ENCODE peak calls at places on chromosomes 1 and 21, in eight cellular contexts. O, F, T, E, N, P, X and H are unnamed samples.

GRCh38 chr1:1435094-1435903 is at the start of gene VWA1:
- DNase-seq in O (peak), F (peak), T (peak), E (peak), N (no peak), P (peak), X (peak), H (peak)

GRCh38 chr1:156143765-156144489 is 9.5 kb upstream of the SEMA4A start:
- DNase-seq in O (no peak), F (no peak), T (peak), E (no peak), N (no peak), P (no peak), X (peak), H (no peak)

GRCh38 chr21:43324596-43324995 is 102.3 kb downstream of the SIK1 start:
- DNase-seq in O (no peak), F (no peak), T (no peak), E (no peak), N (no peak), P (no peak), X (no peak), H (no peak)

GRCh38 chr1:154730251-154730650 is 122.3 kb upstream of the ADAR start:
- DNase-seq in O (no peak), F (no peak), T (peak), E (no peak), N (peak), P (no peak), X (peak), H (no peak)

GRCh38 chr1:27594542-27595510 is 9.1 kb downstream of the AHDC1 start:
- DNase-seq in O (no peak), F (no peak), T (peak), E (no peak), N (no peak), P (no peak), X (peak), H (no peak)

GRCh38 chr1:154573168-154573510 is 5.6 kb downstream of the CHRNB2 start:
- DNase-seq in O (no peak), F (no peak), T (no peak), E (no peak), N (no peak), P (no peak), X (no peak), H (no peak)

GRCh38 chr21:43824250-43824882 is 35.0 kb downstream of the RRP1 start:
- DNase-seq in O (no peak), F (no peak), T (peak), E (no peak), N (no peak), P (peak), X (peak), H (no peak)

GRCh38 chr1:33344896-33345295 is 24.0 kb upstream of the A3GALT2 start:
- DNase-seq in O (no peak), F (no peak), T (peak), E (no peak), N (no peak), P (no peak), X (no peak), H (no peak)

GRCh38 chr1:212010004-212010403 is 25.4 kb downstream of the INTS7 start:
- DNase-seq in O (no peak), F (no peak), T (peak), E (no peak), N (no peak), P (no peak), X (no peak), H (no peak)

GRCh38 chr1:109499661-109500536 is 6.0 kb downstream of the CYB561D1 start:
- DNase-seq in O (peak), F (no peak), T (peak), E (no peak), N (peak), P (no peak), X (peak), H (no peak)

GRCh38 chr1:8015809-8016165 is 10.3 kb downstream of the ERRFI1 start:
- DNase-seq in O (no peak), F (peak), T (peak), E (no peak), N (no peak), P (peak), X (no peak), H (no peak)

GRCh38 chr1:180842052-180842451 is 70.6 kb upstream of the KIAA1614 start:
- DNase-seq in O (no peak), F (no peak), T (peak), E (no peak), N (no peak), P (no peak), X (peak), H (no peak)

GRCh38 chr1:186286615-186287317 is 88.3 kb downstream of the TPR start:
- DNase-seq in O (no peak), F (no peak), T (peak), E (no peak), N (no peak), P (no peak), X (peak), H (no peak)

GRCh38 chr1:80656628-80657019 is 1144.1 kb upstream of the ADGRL2 start:
- DNase-seq in O (no peak), F (no peak), T (no peak), E (no peak), N (no peak), P (no peak), X (peak), H (no peak)

GRCh38 chr1:111364690-111365089 is 62.8 kb downstream of the OVGP1 start:
- DNase-seq in O (no peak), F (no peak), T (peak), E (no peak), N (no peak), P (no peak), X (peak), H (no peak)

GRCh38 chr1:232904566-232904965 is 45.8 kb upstream of the NTPCR start:
- DNase-seq in O (peak), F (no peak), T (peak), E (no peak), N (no peak), P (no peak), X (peak), H (no peak)

GRCh38 chr1:187621961-187622360 is 793.2 kb downstream of the PLA2G4A start:
- DNase-seq in O (no peak), F (no peak), T (no peak), E (no peak), N (no peak), P (no peak), X (peak), H (no peak)

GRCh38 chr1:9630331-9631081 is 21.0 kb upstream of the PIK3CD start:
- DNase-seq in O (no peak), F (no peak), T (no peak), E (peak), N (no peak), P (no peak), X (no peak), H (no peak)

GRCh38 chr1:96684737-96685136 is 36.8 kb upstream of the PTBP2 start:
- DNase-seq in O (no peak), F (no peak), T (no peak), E (no peak), N (no peak), P (no peak), X (no peak), H (no peak)

GRCh38 chr1:236685917-236686814 is at the start of gene ACTN2:
- DNase-seq in O (peak), F (peak), T (peak), E (peak), N (no peak), P (peak), X (peak), H (peak)

GRCh38 chr1:218374972-218375371 is 29.8 kb downstream of the TGFB2 start:
- DNase-seq in O (no peak), F (no peak), T (peak), E (no peak), N (no peak), P (no peak), X (peak), H (no peak)

GRCh38 chr1:224632381-224632871 is 16.3 kb downstream of the CNIH3 start:
- DNase-seq in O (no peak), F (no peak), T (peak), E (no peak), N (no peak), P (no peak), X (peak), H (no peak)

GRCh38 chr21:31713115-31713514 is 18.8 kb downstream of the SCAF4 start:
- DNase-seq in O (no peak), F (no peak), T (no peak), E (no peak), N (no peak), P (no peak), X (no peak), H (no peak)

GRCh38 chr1:154483941-154484803 is 17.8 kb upstream of the TDRD10 start:
- DNase-seq in O (no peak), F (no peak), T (peak), E (no peak), N (peak), P (no peak), X (peak), H (no peak)

GRCh38 chr1:15749399-15750291 is 7.3 kb downstream of the TMEM82 start:
- DNase-seq in O (no peak), F (no peak), T (peak), E (no peak), N (no peak), P (no peak), X (peak), H (no peak)

GRCh38 chr1:19473119-19473518 is 12.2 kb downstream of the CAPZB start:
- DNase-seq in O (no peak), F (no peak), T (no peak), E (no peak), N (no peak), P (no peak), X (no peak), H (no peak)

GRCh38 chr1:64006276-64007051 is 197.0 kb upstream of the UBE2U start:
- DNase-seq in O (no peak), F (no peak), T (peak), E (no peak), N (peak), P (no peak), X (peak), H (no peak)

GRCh38 chr21:38505654-38506523 is 7.6 kb upstream of the ERG start:
- DNase-seq in O (no peak), F (peak), T (peak), E (peak), N (peak), P (no peak), X (peak), H (no peak)

GRCh38 chr1:41381691-41382530 is 20.7 kb downstream of the FOXO6 start:
- DNase-seq in O (no peak), F (no peak), T (peak), E (no peak), N (no peak), P (peak), X (peak), H (no peak)

GRCh38 chr1:109610609-109611307 is 8.7 kb downstream of the GNAT2 start:
- DNase-seq in O (no peak), F (no peak), T (peak), E (no peak), N (no peak), P (no peak), X (peak), H (no peak)

GRCh38 chr1:23524716-23525401 is 6.2 kb downstream of the E2F2 start:
- DNase-seq in O (peak), F (no peak), T (no peak), E (no peak), N (peak), P (no peak), X (no peak), H (peak)